ENCODE peak calls at places on chromosomes 3 and 15, in nine cellular contexts. N is heart left ventricle, W is OCI-LY7, P is neural progenitor cell, S is GM23338, F is upper lobe of right lung, U is cardiac muscle cell, Z is neuronal stem cell, A is left ventricle myocardium inferior. C is an unnamed sample. For H3K4me1 and H3K36me3, the result is how much of the 10 kb centered on the place peaks cover.

GRCh38 chr3:50154840-50155490 is at the start of gene SEMA3F:
- DNase-seq in N (peak), W (peak), P (peak), S (peak), F (peak), U (peak), Z (peak), A (peak), C (peak)

GRCh38 chr3:160758929-160759577 is 3.0 kb downstream of the PPM1L start:
- DNase-seq in N (no peak), W (peak), P (no peak), S (no peak), F (no peak), U (no peak), Z (no peak), A (no peak), C (no peak)

GRCh38 chr15:90141646-90142045 is 39.4 kb upstream of the IDH2 start:
- DNase-seq in N (no peak), W (no peak), P (no peak), S (no peak), F (no peak), U (peak), Z (no peak), A (no peak), C (no peak)

GRCh38 chr3:7290062-7290825 is 429.3 kb downstream of the GRM7 start:
- DNase-seq in N (no peak), W (no peak), P (no peak), S (no peak), F (no peak), U (peak), Z (no peak), A (no peak), C (no peak)

GRCh38 chr15:31216210-31216911 is 110.3 kb upstream of the KLF13 start:
- DNase-seq in N (peak), W (peak), P (peak), S (peak), F (peak), U (peak), Z (peak), A (peak), C (peak)

GRCh38 chr3:140541975-140542653 is 135.8 kb upstream of the TRIM42 start:
- DNase-seq in N (no peak), W (no peak), P (no peak), S (no peak), F (no peak), U (no peak), Z (no peak), A (no peak), C (no peak)

GRCh38 chr3:244041-244440 is 47.5 kb downstream of the CHL1 start:
- DNase-seq in N (no peak), W (no peak), P (no peak), S (no peak), F (no peak), U (no peak), Z (no peak), A (no peak), C (no peak)

GRCh38 chr3:177676947-177677587 is 479.8 kb upstream of the TBL1XR1 start:
- DNase-seq in N (no peak), W (no peak), P (peak), S (no peak), F (no peak), U (no peak), Z (no peak), A (no peak), C (no peak)

GRCh38 chr3:42117175-42118008 is 26.2 kb downstream of the TRAK1 start:
- DNase-seq in N (peak), W (peak), P (peak), S (peak), F (peak), U (peak), Z (no peak), A (peak), C (peak)

GRCh38 chr15:34886134-34886533 is 83.4 kb downstream of the AQR start:
- DNase-seq in N (no peak), W (no peak), P (no peak), S (no peak), F (no peak), U (peak), Z (no peak), A (no peak), C (no peak)

GRCh38 chr15:78399081-78399480 is 38.9 kb upstream of the IREB2 start:
- DNase-seq in N (no peak), W (no peak), P (no peak), S (no peak), F (no peak), U (no peak), Z (no peak), A (no peak), C (no peak)

GRCh38 chr3:100609305-100609704 is at the start of gene ADGRG7:
- DNase-seq in N (no peak), W (no peak), P (no peak), S (no peak), F (no peak), U (no peak), Z (no peak), A (no peak), C (no peak)

GRCh38 chr3:114370537-114371174 is 76.8 kb downstream of the TIGIT start:
- DNase-seq in N (no peak), W (no peak), P (peak), S (peak), F (no peak), U (no peak), Z (no peak), A (no peak), C (peak)

GRCh38 chr3:98901032-98901464 is 447 bp downstream of the DCBLD2 start:
- DNase-seq in N (peak), W (peak), P (peak), S (peak), F (peak), U (peak), Z (peak), A (peak), C (no peak)

GRCh38 chr15:67838789-67839332 is 984 bp downstream of the RNU6-1 start:
- DNase-seq in N (no peak), W (no peak), P (peak), S (peak), F (peak), U (peak), Z (no peak), A (peak), C (no peak)

GRCh38 chr3:171986208-171986607 is 53.2 kb upstream of the FNDC3B start:
- DNase-seq in N (no peak), W (no peak), P (no peak), S (no peak), F (no peak), U (no peak), Z (no peak), A (no peak), C (no peak)

GRCh38 chr15:58555168-58556027 is 123.6 kb downstream of the LIPC start:
- DNase-seq in N (no peak), W (no peak), P (peak), S (peak), F (no peak), U (no peak), Z (no peak), A (no peak), C (no peak)

GRCh38 chr15:74994236-74994635 is 1.1 kb upstream of the SCAMP5 start:
- DNase-seq in N (no peak), W (no peak), P (no peak), S (no peak), F (no peak), U (no peak), Z (no peak), A (no peak), C (no peak)

GRCh38 chr15:71136159-71137137 is 21.2 kb downstream of the THSD4 start:
- DNase-seq in N (peak), W (no peak), P (no peak), S (peak), F (no peak), U (peak), Z (no peak), A (no peak), C (no peak)

GRCh38 chr3:122366379-122366749 is 16.7 kb downstream of the MIX23 start:
- DNase-seq in N (no peak), W (no peak), P (no peak), S (no peak), F (no peak), U (no peak), Z (no peak), A (no peak), C (no peak)

GRCh38 chr15:47870956-47871625 is 153.8 kb downstream of the SEMA6D start:
- DNase-seq in N (no peak), W (no peak), P (no peak), S (no peak), F (no peak), U (peak), Z (no peak), A (no peak), C (no peak)

GRCh38 chr3:58560771-58561311 is 16.4 kb downstream of the FAM107A start:
- DNase-seq in N (no peak), W (peak), P (peak), S (peak), F (no peak), U (peak), Z (peak), A (no peak), C (peak)

GRCh38 chr3:23041918-23042696 is 161.0 kb upstream of the UBE2E2 start:
- DNase-seq in N (no peak), W (no peak), P (no peak), S (no peak), F (no peak), U (peak), Z (no peak), A (no peak), C (no peak)

GRCh38 chr3:72227536-72228070 is 442.7 kb upstream of the PROK2 start:
- DNase-seq in N (no peak), W (no peak), P (no peak), S (no peak), F (no peak), U (peak), Z (no peak), A (no peak), C (no peak)

GRCh38 chr3:13828501-13828900 is 51.4 kb downstream of the WNT7A start:
- DNase-seq in N (no peak), W (no peak), P (no peak), S (no peak), F (no peak), U (no peak), Z (no peak), A (no peak), C (no peak)

DNA sequence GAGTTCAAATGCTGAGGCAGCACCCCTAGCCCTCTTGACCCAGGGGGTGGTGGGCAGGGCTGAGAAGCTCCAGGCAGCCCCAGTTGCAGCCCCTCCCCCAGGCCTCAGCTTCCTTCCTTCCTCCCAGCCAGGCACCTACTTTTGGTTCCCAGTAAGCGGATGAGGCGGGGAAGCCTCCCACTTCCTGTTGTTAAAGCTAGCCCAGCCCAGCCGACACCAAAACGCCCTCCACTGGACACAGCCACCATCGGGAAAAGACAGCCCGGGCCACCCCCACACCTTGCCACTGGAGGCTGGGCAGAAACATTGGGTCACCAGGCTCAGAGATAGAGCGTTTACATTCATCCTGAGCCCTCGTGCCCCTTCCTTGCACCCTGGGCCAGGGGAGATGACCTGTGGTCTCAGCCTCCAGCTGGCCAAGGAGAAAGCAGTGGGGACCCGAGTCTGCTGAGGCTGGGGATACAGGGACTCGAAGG is 3.5 kb downstream of the DUSP7 start:
- DNase-seq in N (peak), W (peak), P (peak), S (peak), F (peak), U (peak), Z (no peak), A (peak), C (no peak)
- H3K27ac ChIP-seq in N (peak), W (peak), P (no peak), S (peak), F (peak), U (peak), Z (peak), A (peak), C (no peak)

GRCh38 chr3:127764841-127765362 is 57.4 kb downstream of the MGLL start:
- DNase-seq in N (no peak), W (no peak), P (no peak), S (no peak), F (no peak), U (no peak), Z (no peak), A (no peak), C (peak)
- H3K4me1 ChIP-seq in N (under half), W (under half), P (under half), S (under half), F (under half), U (under half), Z (under half), A (half or more), C (half or more)

GRCh38 chr3:37984051-37984450 is 6.5 kb upstream of the VILL start:
- DNase-seq in N (no peak), W (no peak), P (no peak), S (no peak), F (no peak), U (no peak), Z (no peak), A (no peak), C (no peak)

GRCh38 chr3:37982351-37982750 is 8.2 kb upstream of the VILL start:
- DNase-seq in N (no peak), W (no peak), P (no peak), S (no peak), F (no peak), U (no peak), Z (no peak), A (no peak), C (no peak)

GRCh38 chr3:37979798-37980476 is 10.6 kb upstream of the VILL start:
- DNase-seq in N (no peak), W (no peak), P (no peak), S (no peak), F (no peak), U (no peak), Z (no peak), A (no peak), C (no peak)

GRCh38 chr3:37981348-37981664 is 9.3 kb upstream of the VILL start:
- DNase-seq in N (no peak), W (no peak), P (no peak), S (no peak), F (no peak), U (no peak), Z (no peak), A (no peak), C (no peak)

GRCh38 chr3:37980477-37981347 is 9.9 kb upstream of the VILL start:
- DNase-seq in N (no peak), W (no peak), P (no peak), S (no peak), F (no peak), U (no peak), Z (no peak), A (no peak), C (no peak)
- H3K36me3 ChIP-seq in N (half or more), W (under half), P (under half), S (under half), F (under half), U (under half), Z (under half), A (under half), C (under half)

GRCh38 chr15:38648116-38648843 is 83.7 kb upstream of the RASGRP1 start:
- DNase-seq in N (no peak), W (no peak), P (no peak), S (no peak), F (no peak), U (peak), Z (no peak), A (no peak), C (no peak)

GRCh38 chr15:38650936-38651327 is 86.3 kb upstream of the RASGRP1 start:
- DNase-seq in N (no peak), W (peak), P (no peak), S (no peak), F (no peak), U (no peak), Z (no peak), A (no peak), C (peak)

GRCh38 chr15:38651328-38652038 is 86.9 kb upstream of the RASGRP1 start:
- DNase-seq in N (no peak), W (peak), P (no peak), S (peak), F (no peak), U (no peak), Z (no peak), A (no peak), C (peak)

GRCh38 chr15:38652183-38652794 is 87.7 kb upstream of the RASGRP1 start:
- DNase-seq in N (no peak), W (peak), P (no peak), S (no peak), F (no peak), U (no peak), Z (no peak), A (no peak), C (peak)

DNA sequence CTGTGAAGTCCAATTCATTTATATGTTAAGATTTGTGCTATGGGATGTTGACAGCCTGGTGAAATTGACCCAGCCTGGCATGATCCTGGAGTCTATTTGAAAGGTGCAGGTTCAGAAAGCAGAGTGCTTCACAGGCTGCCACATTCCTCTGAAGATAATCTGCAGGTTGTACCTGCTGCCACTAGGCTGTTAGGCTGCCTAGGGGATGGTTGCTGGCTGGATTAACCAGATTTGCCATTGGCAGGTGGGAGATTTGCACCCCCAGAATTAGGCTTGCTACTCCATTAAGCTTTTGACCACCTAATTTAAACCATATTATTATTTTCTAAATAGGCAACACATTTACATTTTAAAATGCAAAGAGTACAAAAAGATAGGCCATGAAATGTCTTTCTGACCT is 85.8 kb upstream of the RASGRP1 start:
- DNase-seq in N (no peak), W (peak), P (no peak), S (peak), F (no peak), U (no peak), Z (no peak), A (no peak), C (peak)
- H3K27ac ChIP-seq in N (no peak), W (peak), P (no peak), S (no peak), F (no peak), U (no peak), Z (no peak), A (no peak), C (peak)

GRCh38 chr3:157100079-157100477 is 59.9 kb downstream of the CCNL1 start:
- DNase-seq in N (no peak), W (no peak), P (no peak), S (no peak), F (no peak), U (no peak), Z (no peak), A (no peak), C (no peak)

GRCh38 chr3:157098121-157098822 is 61.7 kb downstream of the CCNL1 start:
- DNase-seq in N (no peak), W (no peak), P (no peak), S (no peak), F (no peak), U (no peak), Z (no peak), A (no peak), C (no peak)

GRCh38 chr3:157100997-157101396 is 59.0 kb downstream of the CCNL1 start:
- DNase-seq in N (no peak), W (no peak), P (no peak), S (no peak), F (no peak), U (no peak), Z (no peak), A (no peak), C (no peak)

GRCh38 chr3:157098823-157099185 is 61.1 kb downstream of the CCNL1 start:
- DNase-seq in N (no peak), W (no peak), P (no peak), S (no peak), F (no peak), U (peak), Z (no peak), A (no peak), C (no peak)

GRCh38 chr3:157099337-157100078 is 60.4 kb downstream of the CCNL1 start:
- DNase-seq in N (no peak), W (no peak), P (no peak), S (no peak), F (no peak), U (peak), Z (no peak), A (no peak), C (no peak)
- H3K4me1 ChIP-seq in N (under half), W (under half), P (under half), S (under half), F (under half), U (half or more), Z (under half), A (half or more), C (under half)

GRCh38 chr15:92449476-92449875 is 55.8 kb downstream of the ST8SIA2 start:
- DNase-seq in N (no peak), W (no peak), P (no peak), S (no peak), F (no peak), U (peak), Z (no peak), A (no peak), C (no peak)

GRCh38 chr15:92454525-92455105 is 60.9 kb downstream of the ST8SIA2 start:
- DNase-seq in N (no peak), W (no peak), P (peak), S (no peak), F (no peak), U (no peak), Z (no peak), A (no peak), C (no peak)

GRCh38 chr15:92451225-92451825 is 57.6 kb downstream of the ST8SIA2 start:
- DNase-seq in N (no peak), W (no peak), P (no peak), S (no peak), F (no peak), U (no peak), Z (no peak), A (no peak), C (no peak)

GRCh38 chr15:92453611-92454010 is 59.9 kb downstream of the ST8SIA2 start:
- DNase-seq in N (no peak), W (no peak), P (no peak), S (no peak), F (no peak), U (no peak), Z (no peak), A (no peak), C (no peak)

GRCh38 chr15:92452143-92452542 is 58.5 kb downstream of the ST8SIA2 start:
- DNase-seq in N (no peak), W (no peak), P (no peak), S (no peak), F (no peak), U (no peak), Z (no peak), A (no peak), C (no peak)
- H3K36me3 ChIP-seq in N (under half), W (under half), P (under half), S (under half), F (under half), U (under half), Z (under half), A (under half), C (under half)

GRCh38 chr15:36947035-36947719 is 153.2 kb downstream of the MEIS2 start:
- DNase-seq in N (no peak), W (no peak), P (no peak), S (no peak), F (no peak), U (no peak), Z (no peak), A (no peak), C (no peak)

GRCh38 chr15:36942248-36942827 is 158.0 kb downstream of the MEIS2 start:
- DNase-seq in N (no peak), W (no peak), P (no peak), S (peak), F (no peak), U (no peak), Z (no peak), A (no peak), C (no peak)

GRCh38 chr15:36941798-36942197 is 158.6 kb downstream of the MEIS2 start:
- DNase-seq in N (no peak), W (no peak), P (no peak), S (no peak), F (no peak), U (no peak), Z (no peak), A (no peak), C (no peak)

GRCh38 chr15:36940636-36941285 is 159.6 kb downstream of the MEIS2 start:
- DNase-seq in N (no peak), W (no peak), P (no peak), S (no peak), F (no peak), U (no peak), Z (no peak), A (no peak), C (no peak)

GRCh38 chr15:36943496-36944361 is 156.6 kb downstream of the MEIS2 start:
- DNase-seq in N (no peak), W (no peak), P (peak), S (peak), F (no peak), U (no peak), Z (peak), A (no peak), C (no peak)
- H3K27ac ChIP-seq in N (no peak), W (no peak), P (peak), S (no peak), F (no peak), U (peak), Z (peak), A (no peak), C (no peak)